ENCODE peak calls at places on chromosomes 12 and 14, in ten cellular contexts. N, Z, E, D, A, S, C, J, F and B are unnamed samples.

GRCh38 chr12:78101181-78101876 is 270.6 kb downstream of the NAV3 start:
- DNase-seq in E (no peak), D (no peak), F (no peak), A (no peak), N (no peak), Z (no peak), C (no peak), S (no peak), J (no peak), B (no peak)

GRCh38 chr14:69298131-69299071 is 38.4 kb downstream of the GALNT16 start:
- DNase-seq in A (no peak), J (no peak), E (no peak), C (no peak), Z (peak), F (no peak), N (no peak), S (no peak), D (no peak), B (no peak)

GRCh38 chr12:47188576-47189441 is 109.0 kb upstream of the AMIGO2 start:
- DNase-seq in J (no peak), Z (no peak), N (no peak), S (peak), E (peak), A (no peak), D (peak), F (no peak), C (no peak), B (no peak)

GRCh38 chr12:78938341-78939084 is 73.9 kb downstream of the SYT1 start:
- DNase-seq in F (no peak), E (no peak), A (no peak), J (no peak), Z (no peak), S (no peak), N (no peak), C (no peak), D (no peak), B (no peak)

GRCh38 chr14:71620401-71620800 is 311.8 kb upstream of the RGS6 start:
- DNase-seq in S (no peak), C (no peak), A (no peak), F (no peak), Z (no peak), N (no peak), E (no peak), D (no peak), J (no peak), B (no peak)

GRCh38 chr14:104119700-104120251 is 18.6 kb upstream of the KIF26A start:
- DNase-seq in A (no peak), S (no peak), J (peak), F (no peak), D (no peak), E (no peak), C (no peak), Z (no peak), N (peak), B (peak)

GRCh38 chr12:109592905-109593272 is 19.3 kb downstream of the MVK start:
- DNase-seq in D (no peak), A (no peak), F (no peak), S (no peak), C (no peak), J (no peak), N (no peak), E (no peak), Z (no peak), B (no peak)

GRCh38 chr14:89936654-89937185 is 17.8 kb downstream of the EFCAB11 start:
- DNase-seq in N (no peak), Z (no peak), C (no peak), E (no peak), S (no peak), J (no peak), D (no peak), A (no peak), F (no peak), B (no peak)

GRCh38 chr12:106149096-106149784 is 10.5 kb upstream of the NUAK1 start:
- DNase-seq in S (no peak), C (no peak), D (no peak), E (peak), Z (no peak), J (no peak), N (no peak), F (no peak), A (no peak), B (peak)

GRCh38 chr14:49769171-49769570 is 1.2 kb downstream of the KLHDC2 start:
- DNase-seq in N (peak), E (no peak), S (no peak), Z (no peak), D (no peak), A (no peak), J (no peak), C (peak), F (no peak), B (peak)

GRCh38 chr14:103526247-103526913 is 2.6 kb upstream of the TRMT61A start:
- DNase-seq in F (no peak), C (no peak), Z (no peak), D (no peak), A (no peak), S (no peak), J (no peak), N (no peak), E (no peak), B (peak)

GRCh38 chr14:92994131-92994676 is 71.3 kb downstream of the CHGA start:
- DNase-seq in S (no peak), J (no peak), E (no peak), N (no peak), Z (peak), C (no peak), F (no peak), D (no peak), A (no peak), B (no peak)

GRCh38 chr14:82511399-82511798 is 977.7 kb upstream of the SEL1L start:
- DNase-seq in Z (no peak), J (no peak), F (no peak), C (no peak), D (no peak), S (no peak), A (no peak), N (no peak), E (no peak), B (no peak)

GRCh38 chr14:101367421-101368261 is 193.7 kb upstream of the DIO3 start:
- DNase-seq in A (no peak), Z (no peak), D (no peak), F (no peak), S (no peak), E (no peak), N (no peak), J (no peak), C (no peak), B (no peak)

GRCh38 chr12:64389154-64389553 is 1.4 kb downstream of the C12orf56 start:
- DNase-seq in E (no peak), S (no peak), Z (no peak), F (no peak), D (no peak), N (no peak), A (no peak), J (no peak), C (no peak), B (no peak)

GRCh38 chr14:102095871-102096568 is 9.2 kb upstream of the HSP90AA1 start:
- DNase-seq in Z (no peak), A (no peak), N (no peak), D (no peak), C (no peak), F (no peak), E (no peak), S (no peak), J (no peak), B (no peak)

GRCh38 chr14:34794217-34794616 is 79.8 kb upstream of the CFL2 start:
- DNase-seq in J (no peak), N (no peak), F (no peak), A (no peak), S (no peak), E (no peak), Z (no peak), C (no peak), D (no peak), B (no peak)

DNA sequence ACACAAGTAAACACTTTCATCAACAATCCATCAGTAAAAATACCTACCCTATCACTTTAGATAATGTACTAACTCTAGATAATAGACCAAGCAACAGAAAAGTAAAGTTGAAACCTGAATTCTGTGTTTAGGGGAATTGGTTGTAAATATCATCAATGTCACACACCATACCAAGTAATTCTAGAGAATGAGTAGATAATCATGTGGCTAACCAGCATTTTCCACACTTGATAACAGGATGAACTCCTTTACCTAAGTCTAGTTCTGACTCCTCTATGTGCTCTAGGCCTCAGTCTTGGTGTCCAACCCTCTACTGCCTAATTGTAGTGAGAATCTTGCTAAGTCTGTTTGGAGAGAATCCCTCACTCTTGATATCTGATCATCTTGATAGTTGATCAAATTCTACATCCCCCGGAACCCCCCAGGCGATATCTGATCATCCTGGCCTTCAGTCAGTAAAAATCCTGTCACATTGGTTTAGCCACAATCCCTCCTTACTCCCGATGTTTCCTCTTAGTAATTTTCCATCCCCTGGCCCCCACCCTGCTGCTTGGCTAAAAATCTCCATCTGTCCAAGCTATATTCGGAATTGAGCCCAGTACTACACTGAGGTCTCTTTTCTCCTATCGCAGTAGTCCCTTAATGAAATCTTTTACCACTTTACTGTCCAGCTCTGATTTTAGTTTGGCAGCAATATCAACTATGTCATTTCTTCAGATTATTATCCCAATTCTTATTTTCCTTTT is 3.4 kb upstream of the SLCO1A2 start:
- DNase-seq in F (no peak), C (no peak), D (no peak), S (no peak), E (no peak), J (no peak), Z (no peak), N (no peak), A (no peak), B (no peak)
- TF ChIP-seq EP300 in F (no peak), C (no peak), D (no peak), S (no peak), E (no peak), J (no peak), Z (no peak), N (no peak), A (no peak), B (no peak)

GRCh38 chr12:54588110-54588831 is at the start of gene PPP1R1A:
- DNase-seq in A (no peak), E (no peak), Z (peak), J (no peak), C (no peak), N (peak), F (no peak), D (no peak), S (no peak), B (peak)
- TF ChIP-seq POLR2A in A (no peak), E (no peak), Z (no peak), J (no peak), C (no peak), N (no peak), F (no peak), D (no peak), S (no peak), B (no peak)

GRCh38 chr12:57479376-57480115 is at the start of gene ARHGAP9:
- DNase-seq in S (no peak), J (no peak), Z (no peak), A (no peak), E (no peak), D (peak), C (no peak), F (peak), N (no peak), B (no peak)
- H3K4me3 ChIP-seq in S (no peak), J (no peak), Z (no peak), A (no peak), E (no peak), D (peak), C (no peak), F (peak), N (no peak), B (peak)

DNA sequence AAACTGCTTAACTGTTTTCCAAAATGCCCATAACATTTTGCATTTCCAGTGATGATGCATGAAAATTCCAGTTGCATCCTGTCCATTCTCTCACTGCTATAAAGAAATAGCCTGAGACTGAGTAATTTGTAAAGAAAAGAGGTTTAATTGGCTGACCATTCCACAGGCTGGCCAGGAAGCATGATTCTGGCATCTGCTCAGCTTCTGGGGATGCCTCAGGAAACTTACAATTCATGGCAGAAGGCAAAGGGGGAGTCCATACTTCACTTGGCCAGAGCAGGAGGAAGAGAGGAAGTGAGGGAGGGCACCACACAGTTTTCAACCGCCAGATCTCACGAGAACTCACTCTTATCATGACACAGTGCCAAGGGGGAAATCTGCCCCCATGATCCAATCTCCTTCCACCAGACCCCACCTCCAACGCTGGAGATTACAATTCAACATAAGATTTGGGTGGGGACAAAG is 18.2 kb upstream of the CLEC2D start:
- DNase-seq in J (no peak), E (no peak), Z (no peak), C (no peak), S (no peak), F (no peak), D (no peak), N (no peak), A (no peak), B (no peak)
- TF ChIP-seq EP300 in J (no peak), E (no peak), Z (no peak), C (no peak), S (no peak), F (no peak), D (no peak), N (no peak), A (no peak), B (no peak)